ENCODE peak calls at places on chromosomes 11 and 22, in seven cellular contexts. X is transverse colon, C is body of pancreas, E is tibial nerve, N is substantia nigra, Z is ovary, B is sigmoid colon. Q is an unnamed sample.

GRCh38 chr11:86396403-86396802 is 21.7 kb downstream of the CCDC81 start:
- DNase-seq in X (no peak), C (no peak), E (no peak), N (no peak), Z (no peak), B (no peak), Q (no peak)

GRCh38 chr11:116610190-116610589 is 162.6 kb downstream of the BUD13 start:
- DNase-seq in X (no peak), C (no peak), E (no peak), N (no peak), Z (no peak), B (no peak), Q (peak)

GRCh38 chr22:32932176-32932575 is 126.0 kb downstream of the SYN3 start:
- DNase-seq in X (no peak), C (no peak), E (no peak), N (no peak), Z (no peak), B (no peak), Q (no peak)

GRCh38 chr22:41983516-41983915 is 14.3 kb downstream of the SEPTIN3 start:
- DNase-seq in X (no peak), C (no peak), E (no peak), N (no peak), Z (no peak), B (no peak), Q (no peak)

GRCh38 chr11:31995031-31995430 is 95.8 kb upstream of the RCN1 start:
- DNase-seq in X (no peak), C (no peak), E (no peak), N (no peak), Z (no peak), B (no peak), Q (no peak)

GRCh38 chr11:82701847-82702520 is 31.7 kb downstream of the FAM181B start:
- DNase-seq in X (peak), C (peak), E (no peak), N (no peak), Z (no peak), B (no peak), Q (peak)

GRCh38 chr11:79440451-79441158 is at the start of gene TENM4:
- DNase-seq in X (peak), C (no peak), E (peak), N (peak), Z (peak), B (peak), Q (no peak)

GRCh38 chr11:61092280-61092766 is 10.0 kb upstream of the CD5 start:
- DNase-seq in X (peak), C (no peak), E (no peak), N (no peak), Z (no peak), B (no peak), Q (no peak)

GRCh38 chr22:20656902-20657836 is 116.7 kb upstream of the SERPIND1 start:
- DNase-seq in X (no peak), C (no peak), E (no peak), N (no peak), Z (no peak), B (peak), Q (peak)

GRCh38 chr11:1541474-1542204 is 30.4 kb downstream of the DUSP8 start:
- DNase-seq in X (no peak), C (no peak), E (no peak), N (peak), Z (no peak), B (no peak), Q (no peak)

GRCh38 chr11:1543606-1544263 is 28.3 kb downstream of the DUSP8 start:
- DNase-seq in X (no peak), C (no peak), E (no peak), N (no peak), Z (no peak), B (no peak), Q (no peak)

GRCh38 chr11:1544536-1544935 is 27.5 kb downstream of the DUSP8 start:
- DNase-seq in X (no peak), C (no peak), E (no peak), N (no peak), Z (no peak), B (no peak), Q (no peak)

GRCh38 chr11:1540074-1540473 is 32.0 kb downstream of the DUSP8 start:
- DNase-seq in X (no peak), C (no peak), E (no peak), N (no peak), Z (no peak), B (no peak), Q (no peak)

DNA sequence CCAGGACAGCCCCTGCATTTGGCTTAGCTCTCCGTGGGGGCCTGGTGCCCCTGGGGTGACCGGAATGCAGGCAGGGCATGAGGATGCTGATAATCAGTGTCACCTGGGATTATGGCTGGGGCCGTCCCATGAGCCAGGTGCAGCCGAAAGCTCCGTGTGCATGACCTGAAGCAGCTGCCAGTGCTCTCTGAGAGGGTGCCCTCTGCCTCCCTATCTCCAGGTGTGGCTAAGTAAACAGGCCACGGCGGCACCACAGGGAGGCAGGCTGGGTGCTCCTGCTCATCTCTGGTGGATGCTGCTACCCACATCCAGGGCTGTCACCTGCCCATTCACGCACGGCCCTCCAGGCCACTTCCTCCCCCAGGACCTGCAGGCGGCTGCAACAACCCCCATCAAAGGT is 29.8 kb downstream of the DUSP8 start:
- DNase-seq in X (peak), C (no peak), E (no peak), N (no peak), Z (no peak), B (no peak), Q (no peak)
- H3K27ac ChIP-seq in X (no peak), C (no peak), E (peak), N (peak), Z (no peak), B (no peak), Q (no peak)

GRCh38 chr22:28909375-28909774 is 26.0 kb downstream of the ZNRF3 start:
- DNase-seq in X (no peak), C (no peak), E (no peak), N (no peak), Z (peak), B (no peak), Q (no peak)

GRCh38 chr22:28910575-28911278 is 27.4 kb downstream of the ZNRF3 start:
- DNase-seq in X (no peak), C (no peak), E (no peak), N (no peak), Z (peak), B (peak), Q (no peak)

GRCh38 chr22:28911279-28911640 is 27.9 kb downstream of the ZNRF3 start:
- DNase-seq in X (no peak), C (no peak), E (no peak), N (no peak), Z (peak), B (peak), Q (no peak)

GRCh38 chr22:28915969-28916368 is 32.6 kb downstream of the ZNRF3 start:
- DNase-seq in X (no peak), C (no peak), E (no peak), N (no peak), Z (no peak), B (no peak), Q (no peak)

DNA sequence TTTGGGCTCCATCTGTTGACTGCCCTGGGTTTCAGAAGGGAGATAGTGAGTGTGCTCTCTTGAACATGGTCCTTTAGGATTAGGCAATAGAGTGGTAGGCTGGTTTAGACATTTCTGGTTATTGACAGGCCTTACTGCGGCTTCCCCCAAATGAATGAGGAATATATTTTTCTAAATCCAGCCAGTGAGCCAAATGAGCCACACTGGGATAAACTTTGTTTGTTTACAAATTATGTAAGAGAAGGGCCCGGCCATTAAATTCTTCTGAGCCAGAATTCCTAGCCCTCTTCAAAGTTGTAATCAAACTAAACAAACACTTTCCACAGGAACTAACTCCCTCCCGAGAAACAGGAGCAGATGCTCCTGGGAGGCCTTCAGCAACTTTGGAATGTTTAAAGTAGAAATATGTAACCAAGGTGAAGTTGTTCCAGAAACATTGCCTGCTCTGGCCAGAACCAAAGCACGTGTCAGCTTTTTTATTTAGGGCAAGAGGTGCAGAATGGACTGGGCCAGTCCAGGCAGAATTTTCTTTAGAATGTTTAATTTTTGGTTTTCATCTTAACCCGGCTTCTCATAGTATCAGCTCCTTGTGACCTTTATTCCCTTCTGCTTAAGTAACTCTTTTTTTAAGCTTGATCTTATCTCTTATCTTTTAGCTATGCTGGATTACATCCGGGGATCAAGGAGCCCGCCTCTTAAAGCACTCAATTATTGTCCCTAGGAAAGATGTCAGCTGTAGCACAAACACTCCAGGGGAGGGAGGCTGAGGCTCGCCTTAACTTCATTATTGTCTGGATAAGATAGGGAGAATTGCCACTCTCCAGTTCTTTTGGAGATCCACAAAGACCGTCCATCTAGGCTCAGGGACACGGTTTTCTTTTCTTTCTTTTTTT is 28.7 kb downstream of the ZNRF3 start:
- DNase-seq in X (no peak), C (no peak), E (no peak), N (no peak), Z (peak), B (peak), Q (no peak)
- H3K27ac ChIP-seq in X (peak), C (peak), E (peak), N (no peak), Z (peak), B (peak), Q (peak)

GRCh38 chr22:17451251-17451765 is 82.0 kb downstream of the CECR2 start:
- DNase-seq in X (no peak), C (no peak), E (no peak), N (no peak), Z (no peak), B (no peak), Q (no peak)
- H3K27ac ChIP-seq in X (no peak), C (no peak), E (no peak), N (no peak), Z (no peak), B (no peak), Q (no peak)

GRCh38 chr11:1533342-1533725 is 38.7 kb downstream of the DUSP8 start:
- DNase-seq in X (no peak), C (no peak), E (no peak), N (no peak), Z (no peak), B (no peak), Q (no peak)

GRCh38 chr11:1534171-1534570 is 37.9 kb downstream of the DUSP8 start:
- DNase-seq in X (no peak), C (no peak), E (no peak), N (no peak), Z (no peak), B (no peak), Q (no peak)

GRCh38 chr11:1536065-1536843 is 35.8 kb downstream of the DUSP8 start:
- DNase-seq in X (no peak), C (no peak), E (no peak), N (no peak), Z (no peak), B (no peak), Q (no peak)

GRCh38 chr11:1532606-1533341 is 39.3 kb downstream of the DUSP8 start:
- DNase-seq in X (no peak), C (no peak), E (no peak), N (no peak), Z (no peak), B (no peak), Q (no peak)

DNA sequence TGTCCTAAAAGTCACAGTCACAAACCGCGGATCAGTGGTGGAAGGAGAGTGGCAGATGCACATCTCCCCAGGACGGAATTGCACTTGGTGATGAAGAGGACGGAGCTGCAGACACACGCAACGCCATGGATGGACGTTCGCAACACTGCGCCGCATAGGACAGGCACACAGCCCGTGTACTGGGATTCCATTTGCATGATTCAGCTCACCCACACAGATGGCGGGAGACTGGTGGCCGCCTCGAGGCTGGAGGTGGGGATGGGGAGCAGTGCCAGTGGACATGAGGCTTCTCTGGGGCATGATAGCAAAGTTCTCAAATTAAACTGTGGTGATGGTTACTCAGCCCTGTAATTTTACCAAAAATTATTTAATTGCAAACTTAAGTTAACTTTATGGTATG is 37.4 kb downstream of the DUSP8 start:
- DNase-seq in X (no peak), C (no peak), E (no peak), N (no peak), Z (no peak), B (no peak), Q (no peak)
- H3K27ac ChIP-seq in X (no peak), C (no peak), E (peak), N (no peak), Z (no peak), B (no peak), Q (no peak)

DNA sequence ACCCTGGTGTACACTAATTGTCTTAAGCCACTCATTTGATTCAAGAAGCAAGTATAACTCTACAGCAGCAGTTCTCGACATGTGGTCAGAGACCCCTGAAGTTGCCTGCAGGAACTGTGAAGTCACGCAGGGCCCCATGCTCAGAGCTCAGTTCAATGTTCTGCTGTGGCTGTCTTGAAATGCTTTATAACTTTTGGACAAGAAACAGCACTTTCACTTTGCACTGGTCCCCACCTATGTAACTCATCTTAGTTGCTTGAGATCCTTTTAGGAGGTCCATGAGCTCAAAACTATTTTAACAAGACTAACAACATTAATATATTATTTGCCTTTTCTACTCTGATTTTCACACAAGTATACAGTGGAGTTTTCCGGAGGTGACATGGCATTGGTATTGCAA is 64.7 kb downstream of the PRR5L start:
- DNase-seq in X (no peak), C (no peak), E (no peak), N (no peak), Z (no peak), B (no peak), Q (no peak)
- H3K27ac ChIP-seq in X (no peak), C (no peak), E (no peak), N (no peak), Z (no peak), B (no peak), Q (peak)

GRCh38 chr11:110429614-110430266 is at the start of gene FDX1:
- DNase-seq in X (peak), C (peak), E (peak), N (peak), Z (peak), B (peak), Q (no peak)
- H3K27ac ChIP-seq in X (peak), C (peak), E (peak), N (peak), Z (peak), B (peak), Q (peak)

GRCh38 chr22:28812491-28812890 is 12.1 kb upstream of the XBP1 start:
- DNase-seq in X (no peak), C (no peak), E (no peak), N (no peak), Z (no peak), B (no peak), Q (no peak)
- H3K27ac ChIP-seq in X (peak), C (peak), E (peak), N (no peak), Z (no peak), B (peak), Q (peak)

GRCh38 chr11:129719037-129719436 is 96.6 kb upstream of the TMEM45B start:
- DNase-seq in X (no peak), C (no peak), E (no peak), N (no peak), Z (no peak), B (no peak), Q (no peak)

GRCh38 chr11:129721685-129722084 is 94.0 kb upstream of the TMEM45B start:
- DNase-seq in X (no peak), C (no peak), E (no peak), N (no peak), Z (no peak), B (no peak), Q (no peak)

GRCh38 chr11:129720994-129721393 is 94.7 kb upstream of the TMEM45B start:
- DNase-seq in X (no peak), C (no peak), E (no peak), N (no peak), Z (no peak), B (no peak), Q (no peak)

GRCh38 chr11:129722529-129722928 is 93.1 kb upstream of the TMEM45B start:
- DNase-seq in X (no peak), C (no peak), E (no peak), N (no peak), Z (no peak), B (no peak), Q (no peak)

GRCh38 chr11:129720156-129720555 is 95.5 kb upstream of the TMEM45B start:
- DNase-seq in X (no peak), C (no peak), E (no peak), N (no peak), Z (no peak), B (no peak), Q (no peak)
- H3K27ac ChIP-seq in X (no peak), C (no peak), E (no peak), N (no peak), Z (no peak), B (no peak), Q (no peak)

GRCh38 chr11:94310191-94310875 is 6.0 kb downstream of the IZUMO1R start:
- DNase-seq in X (no peak), C (no peak), E (no peak), N (no peak), Z (no peak), B (no peak), Q (no peak)
- H3K27ac ChIP-seq in X (no peak), C (no peak), E (no peak), N (no peak), Z (no peak), B (no peak), Q (no peak)

GRCh38 chr11:108705061-108705460 is 40.2 kb downstream of the DDX10 start:
- DNase-seq in X (no peak), C (no peak), E (no peak), N (no peak), Z (no peak), B (no peak), Q (no peak)
- H3K27ac ChIP-seq in X (no peak), C (no peak), E (no peak), N (no peak), Z (no peak), B (no peak), Q (no peak)

Q was measured in vagina.